ENCODE peak calls at places on chromosomes 13 and 19, in ten cellular contexts. X, M, H, S, L, O, E, C, I and F are unnamed samples.
A peak's percentile ranks its signal among the peaks of the same experiment; 100 is the strongest.

GRCh38 chr13:36217456-36217855 is 3.1 kb upstream of the SOHLH2 start:
- DNase-seq in O (no peak), I (no peak), E (no peak), S (no peak), L (no peak), C (no peak), H (no peak), M (no peak), X (no peak), F (no peak)

GRCh38 chr19:11064831-11065303 is 24.4 kb upstream of the LDLR start:
- DNase-seq in O (no peak), C (no peak), S (no peak), I (no peak), H (peak; percentile 4), M (no peak), L (no peak), E (no peak), X (no peak), F (no peak)

GRCh38 chr13:51821666-51822065 is 17.7 kb upstream of the DHRS12 start:
- DNase-seq in O (peak; percentile 27), L (no peak), C (no peak), S (peak; percentile 91), I (no peak), E (no peak), X (no peak), H (peak; percentile 25), M (no peak), F (no peak)

GRCh38 chr19:50380767-50381166 is 3.4 kb upstream of the POLD1 start:
- DNase-seq in I (no peak), M (no peak), O (no peak), S (no peak), H (no peak), X (no peak), C (no peak), E (no peak), L (no peak), F (no peak)

GRCh38 chr19:29775575-29775900 is 36.3 kb upstream of the CCNE1 start:
- DNase-seq in H (no peak), S (no peak), C (no peak), O (no peak), M (no peak), X (no peak), L (no peak), E (no peak), I (no peak), F (no peak)

GRCh38 chr13:76991432-76991795 is 467 bp upstream of the CLN5 start:
- DNase-seq in E (no peak), H (no peak), S (no peak), C (no peak), M (no peak), X (peak; percentile 19), L (peak; percentile 73), I (no peak), O (peak; percentile 90), F (no peak)

GRCh38 chr19:17035842-17036424 is 9.3 kb upstream of the CPAMD8 start:
- DNase-seq in H (no peak), I (no peak), S (peak; percentile 19), E (no peak), M (no peak), C (no peak), O (no peak), X (peak; percentile 29), L (no peak), F (no peak)

GRCh38 chr13:97108535-97108910 is 113.6 kb upstream of the MBNL2 start:
- DNase-seq in H (no peak), O (no peak), E (no peak), M (no peak), C (no peak), X (no peak), I (no peak), L (no peak), S (no peak), F (no peak)

GRCh38 chr19:1266116-1266817 is 2.9 kb upstream of the CIRBP start:
- DNase-seq in S (peak; percentile 51), C (peak; percentile 87), O (peak; percentile 90), L (peak; percentile 93), H (peak; percentile 96), I (no peak), X (peak; percentile 91), E (peak; percentile 65), M (peak; percentile 94), F (no peak)

GRCh38 chr19:19275166-19275565 is 2.1 kb upstream of the TM6SF2 start:
- DNase-seq in I (no peak), E (no peak), O (no peak), H (no peak), X (no peak), L (no peak), C (no peak), M (no peak), S (no peak), F (no peak)

GRCh38 chr13:26895081-26895807 is 134.7 kb upstream of the GPR12 start:
- DNase-seq in L (no peak), H (no peak), O (no peak), I (no peak), S (no peak), C (no peak), X (no peak), E (no peak), M (no peak), F (no peak)

GRCh38 chr19:3849092-3849491 is 19.7 kb downstream of the ZFR2 start:
- DNase-seq in C (no peak), S (no peak), E (no peak), L (peak; percentile 45), I (no peak), X (no peak), M (peak; percentile 80), H (peak; percentile 6), O (peak; percentile 56), F (peak; percentile 32)

GRCh38 chr13:23378009-23378632 is 55.4 kb downstream of the SACS start:
- DNase-seq in I (peak; percentile 38), L (peak; percentile 64), E (no peak), X (peak; percentile 34), C (no peak), M (peak; percentile 67), H (no peak), S (peak; percentile 64), O (peak; percentile 77), F (no peak)

GRCh38 chr19:44611812-44612295 is 1.5 kb upstream of the IGSF23 start:
- DNase-seq in H (peak; percentile 96), X (no peak), O (no peak), L (no peak), M (no peak), C (peak; percentile 97), I (no peak), S (no peak), E (peak; percentile 5), F (no peak)

GRCh38 chr19:1768248-1768647 is 14.9 kb downstream of the ONECUT3 start:
- DNase-seq in H (no peak), E (no peak), M (no peak), S (no peak), O (no peak), I (no peak), L (no peak), C (no peak), X (no peak), F (no peak)

GRCh38 chr19:7744871-7745270 is 2.5 kb downstream of the CD209 start:
- DNase-seq in S (no peak), C (no peak), E (no peak), L (no peak), M (no peak), X (no peak), I (no peak), O (no peak), H (no peak), F (no peak)

GRCh38 chr13:45219938-45220375 is 19.1 kb upstream of the KCTD4 start:
- DNase-seq in X (no peak), I (no peak), E (no peak), L (no peak), S (no peak), O (no peak), M (no peak), H (no peak), C (no peak), F (no peak)

GRCh38 chr13:39210961-39211534 is 172.8 kb downstream of the NHLRC3 start:
- DNase-seq in O (no peak), H (no peak), E (no peak), L (no peak), X (no peak), M (no peak), C (no peak), I (no peak), S (no peak), F (no peak)

GRCh38 chr19:9801976-9802375 is 16.9 kb downstream of the FBXL12 start:
- DNase-seq in C (no peak), M (no peak), L (no peak), E (no peak), X (no peak), O (no peak), S (no peak), I (no peak), H (no peak), F (no peak)

GRCh38 chr19:43778651-43779050 is 2.1 kb downstream of the KCNN4 start:
- DNase-seq in S (no peak), H (peak; percentile 92), O (no peak), L (no peak), X (no peak), E (peak; percentile 68), C (peak; percentile 88), I (no peak), M (no peak), F (no peak)

GRCh38 chr13:52399708-52400107 is 6.3 kb downstream of the THSD1 start:
- DNase-seq in S (no peak), E (no peak), L (no peak), X (no peak), O (no peak), I (no peak), M (no peak), C (no peak), H (no peak), F (no peak)

GRCh38 chr19:4935449-4935848 is 26.1 kb downstream of the UHRF1 start:
- DNase-seq in O (no peak), X (no peak), C (no peak), S (no peak), E (no peak), H (no peak), M (no peak), L (no peak), I (no peak), F (no peak)

GRCh38 chr13:106291006-106291405 is 244.5 kb downstream of the EFNB2 start:
- DNase-seq in M (no peak), X (no peak), H (no peak), I (no peak), E (no peak), S (no peak), C (no peak), O (no peak), L (no peak), F (no peak)

GRCh38 chr19:41657157-41657556 is 30.3 kb upstream of the CEACAM4 start:
- DNase-seq in O (no peak), C (no peak), S (no peak), I (no peak), E (no peak), L (no peak), M (no peak), H (peak; percentile 32), X (no peak), F (no peak)